ENCODE peak calls at places on chromosomes 7 and 10, in four cellular contexts. F is IMR-90, J is ovary, P is body of pancreas. R is an unnamed sample.

GRCh38 chr7:40583653-40584424 is 449.0 kb downstream of the SUGCT start:
- DNase-seq in F (no peak), J (no peak), P (no peak), R (no peak)

GRCh38 chr7:133273221-133273620 is 20.3 kb downstream of the EXOC4 start:
- DNase-seq in F (no peak), J (no peak), P (no peak), R (no peak)

GRCh38 chr7:20383351-20383750 is 52.7 kb downstream of the ITGB8 start:
- DNase-seq in F (no peak), J (no peak), P (no peak), R (no peak)

GRCh38 chr7:95845007-95845406 is 72.7 kb downstream of the DYNC1I1 start:
- DNase-seq in F (no peak), J (no peak), P (no peak), R (no peak)

GRCh38 chr7:89837515-89837914 is 316.8 kb upstream of the STEAP1 start:
- DNase-seq in F (no peak), J (no peak), P (no peak), R (peak; percentile 43)

GRCh38 chr10:27620425-27621397 is 116.6 kb downstream of the RAB18 start:
- DNase-seq in F (peak; percentile 58), J (peak; percentile 44), P (peak; percentile 10), R (no peak)

GRCh38 chr10:11098628-11099027 is 81.0 kb downstream of the CELF2 start:
- DNase-seq in F (no peak), J (no peak), P (no peak), R (no peak)

GRCh38 chr7:107035446-107035845 is 9.1 kb upstream of the PRKAR2B start:
- DNase-seq in F (peak; percentile 95), J (no peak), P (no peak), R (no peak)

GRCh38 chr7:107967420-107967819 is 35.5 kb downstream of the LAMB1 start:
- DNase-seq in F (no peak), J (no peak), P (peak; percentile 11), R (no peak)

GRCh38 chr7:107690611-107691010 is 30.0 kb downstream of the SLC26A4 start:
- DNase-seq in F (peak; percentile 19), J (no peak), P (no peak), R (no peak)

GRCh38 chr7:7122033-7122478 is 60.3 kb upstream of the C1GALT1 start:
- DNase-seq in F (no peak), J (no peak), P (no peak), R (no peak)

DNA sequence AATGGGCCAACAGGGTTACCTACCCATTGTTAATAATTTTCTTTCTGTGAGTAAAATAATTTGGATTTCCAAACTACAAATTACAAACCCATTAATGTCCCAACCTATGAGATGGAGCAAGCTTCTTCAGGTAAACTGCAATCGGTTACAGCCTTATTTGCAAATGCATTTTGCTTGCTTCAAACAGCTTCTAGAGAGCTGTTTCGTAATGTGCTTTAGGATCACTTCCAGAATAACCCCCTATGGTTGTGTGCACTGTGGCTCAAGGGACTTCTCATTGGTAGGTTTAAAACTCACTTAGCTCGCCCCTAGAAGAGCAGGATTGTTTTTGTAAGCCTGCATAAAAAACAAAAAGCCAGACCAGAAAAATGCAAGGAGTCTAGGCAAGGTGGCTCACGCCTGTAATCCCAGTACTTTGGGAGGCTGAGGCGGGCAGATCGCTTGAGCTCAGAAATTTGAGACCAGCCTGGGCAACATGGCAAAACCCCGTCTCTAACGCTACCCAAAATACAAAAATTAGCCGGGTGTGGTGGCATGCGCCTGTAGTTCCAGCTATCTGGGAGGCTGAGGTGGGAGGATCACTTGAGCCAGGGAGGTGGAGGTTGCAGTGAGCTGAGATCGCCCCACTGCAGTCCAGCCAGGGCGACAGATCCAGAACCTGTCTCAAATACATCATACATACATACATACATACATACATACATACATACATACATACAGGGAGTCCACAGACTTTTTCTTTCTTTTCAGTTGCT is 3.3 kb upstream of the MAP3K8 start:
- DNase-seq in F (no peak), J (no peak), P (no peak), R (no peak)
- H3K4me3 ChIP-seq in F (no peak overlapping the region), J (no peak overlapping the region), P (no peak overlapping the region), R (no peak overlapping the region)

GRCh38 chr7:101904019-101904418 is 86.6 kb downstream of the CUX1 start:
- DNase-seq in F (no peak), J (no peak), P (no peak), R (no peak)
- H3K4me1 ChIP-seq in F (peaks cover 18% of the 10 kb centered on the region), J (peaks cover 6% of the 10 kb centered on the region), P (peaks cover 8% of the 10 kb centered on the region), R (no peaks in the 10 kb centered on the region)

DNA sequence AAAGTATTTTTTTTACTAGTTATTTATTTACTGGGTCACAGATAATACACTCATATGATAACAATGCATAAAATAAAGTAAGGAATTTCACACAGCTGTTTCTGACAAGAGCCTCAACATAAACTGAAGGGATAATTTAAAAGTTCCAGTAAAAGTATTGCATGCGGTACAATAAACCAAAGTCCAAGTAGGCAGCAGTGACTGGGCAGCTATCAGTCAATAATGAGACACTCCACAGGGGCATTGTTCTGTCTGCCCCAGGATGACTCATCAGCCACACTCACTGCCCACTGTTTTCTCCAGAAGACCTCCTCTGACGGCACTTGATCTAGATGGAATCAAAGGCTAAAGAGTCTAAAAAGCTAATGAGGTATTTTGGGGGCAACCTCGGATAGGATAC is 174.8 kb downstream of the AVL9 start:
- DNase-seq in F (peak; percentile 45), J (no peak), P (no peak), R (no peak)
- H3K4me3 ChIP-seq in F (no peak overlapping the region), J (no peak overlapping the region), P (no peak overlapping the region), R (no peak overlapping the region)

GRCh38 chr10:114489521-114490310 is 85.4 kb upstream of the AFAP1L2 start:
- DNase-seq in F (no peak), J (no peak), P (no peak), R (no peak)
- H3K4me1 ChIP-seq in F (no peaks in the 10 kb centered on the region), J (peaks cover 14% of the 10 kb centered on the region), P (no peaks in the 10 kb centered on the region), R (peaks cover 16% of the 10 kb centered on the region)

GRCh38 chr10:70271996-70272924 is 11.5 kb downstream of the NPFFR1 start:
- DNase-seq in F (no peak), J (peak; percentile 54), P (no peak), R (no peak)

GRCh38 chr10:70274643-70275042 is 9.2 kb downstream of the NPFFR1 start:
- DNase-seq in F (peak; percentile 88), J (peak; percentile 42), P (peak; percentile 48), R (no peak)

GRCh38 chr10:70270952-70271351 is 12.9 kb downstream of the NPFFR1 start:
- DNase-seq in F (no peak), J (no peak), P (no peak), R (no peak)

GRCh38 chr10:70269741-70270140 is 14.1 kb downstream of the NPFFR1 start:
- DNase-seq in F (no peak), J (no peak), P (no peak), R (no peak)

GRCh38 chr10:70272925-70273316 is 10.9 kb downstream of the NPFFR1 start:
- DNase-seq in F (peak; percentile 41), J (no peak), P (no peak), R (no peak)
- H3K4me3 ChIP-seq in F (no peak overlapping the region), J (no peak overlapping the region), P (no peak overlapping the region), R (no peak overlapping the region)